ENCODE peak calls at places on chromosomes 3 and 15, in eight cellular contexts. L is HCT116, Z is endothelial cell of umbilical vein, C is hepatocyte, N is neural progenitor cell, X is GM23338, I is fibroblast of lung, V is GM23248. A is an unnamed sample. For H3K79me2, the result is how much of the 10 kb centered on the place peaks cover.

GRCh38 chr3:129934234-129935123 is 40.0 kb upstream of the TRH start:
- DNase-seq in L (peak), Z (peak), C (peak), N (peak), X (peak), I (no peak), V (peak), A (no peak)

GRCh38 chr3:126746395-126747177 is 42.5 kb downstream of the CHCHD6 start:
- DNase-seq in L (peak), Z (peak), C (peak), N (no peak), X (no peak), I (peak), V (peak), A (peak)

GRCh38 chr15:76345880-76346665 is 9.5 kb downstream of the ISL2 start:
- DNase-seq in L (no peak), Z (no peak), C (peak), N (peak), X (peak), I (no peak), V (peak), A (no peak)

GRCh38 chr3:197487911-197488391 is 67.8 kb downstream of the BDH1 start:
- DNase-seq in L (no peak), Z (peak), C (peak), N (no peak), X (no peak), I (peak), V (peak), A (peak)

GRCh38 chr15:96735621-96736020 is 405.1 kb downstream of the NR2F2 start:
- DNase-seq in L (no peak), Z (no peak), C (no peak), N (no peak), X (no peak), I (no peak), V (no peak), A (no peak)

GRCh38 chr3:55488398-55489055 is 1.4 kb upstream of the WNT5A start:
- DNase-seq in L (no peak), Z (peak), C (peak), N (peak), X (peak), I (peak), V (peak), A (peak)

GRCh38 chr15:28178290-28178689 is 79.2 kb upstream of the OCA2 start:
- DNase-seq in L (no peak), Z (no peak), C (no peak), N (no peak), X (no peak), I (no peak), V (no peak), A (no peak)

GRCh38 chr15:73908030-73908821 is 18.0 kb upstream of the LOXL1 start:
- DNase-seq in L (peak), Z (peak), C (peak), N (peak), X (peak), I (peak), V (peak), A (peak)

GRCh38 chr3:39447637-39448483 is 19.6 kb upstream of the MOBP start:
- DNase-seq in L (peak), Z (peak), C (peak), N (peak), X (peak), I (peak), V (peak), A (peak)

GRCh38 chr3:28860307-28860706 is 420.6 kb upstream of the RBMS3 start:
- DNase-seq in L (no peak), Z (no peak), C (no peak), N (no peak), X (no peak), I (peak), V (peak), A (no peak)

GRCh38 chr3:33637482-33637881 is 80.6 kb downstream of the CLASP2 start:
- DNase-seq in L (no peak), Z (no peak), C (no peak), N (no peak), X (no peak), I (no peak), V (no peak), A (no peak)

GRCh38 chr3:112688085-112688769 is 47.3 kb upstream of the CCDC80 start:
- DNase-seq in L (no peak), Z (no peak), C (no peak), N (no peak), X (no peak), I (peak), V (peak), A (no peak)

GRCh38 chr15:36161781-36162212 is 417.6 kb upstream of the CDIN1 start:
- DNase-seq in L (no peak), Z (no peak), C (peak), N (peak), X (peak), I (peak), V (peak), A (no peak)

GRCh38 chr3:25693238-25693637 is 28.5 kb upstream of the TOP2B start:
- DNase-seq in L (no peak), Z (no peak), C (no peak), N (no peak), X (no peak), I (no peak), V (no peak), A (no peak)

GRCh38 chr15:29268706-29269484 is 727 bp downstream of the NSMCE3 start:
- DNase-seq in L (no peak), Z (peak), C (peak), N (peak), X (peak), I (peak), V (peak), A (peak)

GRCh38 chr3:89851974-89852621 is 744.7 kb downstream of the EPHA3 start:
- DNase-seq in L (no peak), Z (no peak), C (peak), N (peak), X (peak), I (peak), V (peak), A (peak)

GRCh38 chr15:91099616-91100560 is at the start of gene SV2B:
- DNase-seq in L (no peak), Z (peak), C (peak), N (peak), X (peak), I (peak), V (peak), A (peak)

GRCh38 chr3:170802164-170803151 is 67.5 kb downstream of the RPL22L1 start:
- DNase-seq in L (no peak), Z (peak), C (peak), N (no peak), X (no peak), I (peak), V (peak), A (peak)

GRCh38 chr3:155065537-155065936 is 14.6 kb upstream of the MME start:
- DNase-seq in L (no peak), Z (peak), C (peak), N (no peak), X (no peak), I (peak), V (peak), A (peak)

GRCh38 chr3:152754303-152754702 is 80.6 kb upstream of the P2RY1 start:
- DNase-seq in L (no peak), Z (no peak), C (no peak), N (no peak), X (no peak), I (no peak), V (no peak), A (no peak)

GRCh38 chr3:62630664-62631063 is 244.6 kb downstream of the CADPS start:
- DNase-seq in L (no peak), Z (no peak), C (no peak), N (no peak), X (no peak), I (no peak), V (no peak), A (no peak)
- TF ChIP-seq EZH2 in L (no peak), Z (no peak), C (no peak), N (no peak), X (no peak), I (no peak), V (no peak), A (no peak)

DNA sequence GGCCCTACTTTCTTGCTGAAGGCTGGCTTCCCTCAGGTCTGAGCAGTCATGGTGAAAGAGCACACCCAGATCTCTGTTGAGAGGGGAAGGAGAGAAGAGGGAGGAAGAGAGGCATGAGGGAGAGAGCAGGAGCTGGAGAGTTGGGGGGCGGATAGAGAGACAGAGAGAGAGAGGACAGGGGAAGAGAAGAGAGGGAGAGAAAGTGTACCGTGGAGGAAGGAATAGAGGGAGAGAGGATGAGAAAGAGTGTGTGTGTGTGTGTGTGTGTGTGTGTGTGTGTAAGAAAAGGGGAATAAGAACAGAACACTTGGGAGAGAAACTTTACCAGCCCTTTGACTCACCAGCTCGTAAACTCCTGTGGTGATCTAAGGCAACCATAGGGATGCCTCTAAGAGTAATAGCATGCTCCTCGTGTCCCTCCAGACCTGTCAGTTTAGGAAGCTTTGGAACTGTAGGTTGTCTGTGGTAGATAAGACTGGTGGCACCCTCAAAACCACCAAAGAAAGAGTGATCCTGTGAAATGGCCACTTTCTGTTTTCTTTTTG is 18.1 kb downstream of the ZNF592 start:
- DNase-seq in L (no peak), Z (no peak), C (no peak), N (no peak), X (no peak), I (no peak), V (no peak), A (no peak)
- H3K79me2 ChIP-seq in L (half or more), Z (half or more), C (half or more), N (half or more), X (half or more), I (half or more), V (half or more), A (half or more)

DNA sequence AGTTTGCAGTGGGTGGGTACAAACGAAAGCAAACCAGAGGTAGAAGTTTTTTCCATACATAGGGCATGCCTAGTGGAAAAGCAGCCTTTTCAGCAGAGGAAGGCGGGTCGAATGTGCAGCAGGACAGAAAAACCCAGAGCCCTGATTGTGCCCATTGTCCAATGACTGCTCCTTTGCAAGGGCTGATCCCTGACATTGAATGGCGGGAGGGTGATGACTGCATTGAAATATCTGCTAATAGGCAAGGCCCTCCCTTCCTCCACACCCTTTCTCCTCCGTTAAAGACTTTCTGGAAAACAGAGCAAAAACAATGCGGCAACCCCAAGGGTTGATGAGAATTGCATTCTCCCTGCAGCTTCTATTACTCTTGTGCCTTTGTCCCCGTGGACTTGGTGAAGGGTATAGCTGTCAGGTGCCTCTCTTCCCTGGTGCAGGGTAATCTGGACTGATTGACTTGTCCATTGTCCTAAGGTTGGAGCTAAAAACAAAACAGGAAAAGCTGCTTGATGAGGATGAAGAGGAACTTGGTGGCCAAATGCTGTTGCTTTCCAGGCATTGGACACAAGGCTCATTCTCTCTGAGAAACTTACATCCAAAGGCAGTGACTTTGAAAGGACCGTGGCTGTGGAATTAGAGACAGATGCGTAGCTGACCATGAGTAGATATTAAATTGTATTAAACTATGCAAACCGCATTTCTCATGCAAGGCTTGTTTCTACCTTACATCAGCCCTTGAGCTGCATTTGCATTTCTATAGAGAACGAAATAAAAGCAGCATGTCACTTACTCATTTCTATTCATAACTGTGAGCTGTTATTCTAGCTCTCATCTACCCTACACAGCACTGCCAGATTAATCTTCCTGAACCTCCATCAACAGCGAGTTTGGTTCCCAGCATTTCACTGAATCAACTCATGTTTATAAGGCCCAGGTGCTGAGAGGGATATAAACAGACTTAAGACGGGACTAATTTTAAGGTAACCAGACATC is 72.0 kb downstream of the THSD4 start:
- DNase-seq in L (no peak), Z (no peak), C (no peak), N (peak), X (no peak), I (peak), V (no peak), A (peak)
- H3K4me3 ChIP-seq in L (no peak), Z (no peak), C (no peak), N (no peak), X (no peak), I (no peak), V (no peak), A (no peak)

GRCh38 chr3:17372811-17373210 is 369.6 kb downstream of the TBC1D5 start:
- DNase-seq in L (no peak), Z (peak), C (no peak), N (no peak), X (no peak), I (peak), V (peak), A (peak)

GRCh38 chr3:17372362-17372761 is 370.1 kb downstream of the TBC1D5 start:
- DNase-seq in L (no peak), Z (no peak), C (no peak), N (no peak), X (no peak), I (no peak), V (no peak), A (no peak)

GRCh38 chr3:17369973-17370372 is 372.5 kb downstream of the TBC1D5 start:
- DNase-seq in L (no peak), Z (no peak), C (no peak), N (no peak), X (no peak), I (no peak), V (no peak), A (no peak)

DNA sequence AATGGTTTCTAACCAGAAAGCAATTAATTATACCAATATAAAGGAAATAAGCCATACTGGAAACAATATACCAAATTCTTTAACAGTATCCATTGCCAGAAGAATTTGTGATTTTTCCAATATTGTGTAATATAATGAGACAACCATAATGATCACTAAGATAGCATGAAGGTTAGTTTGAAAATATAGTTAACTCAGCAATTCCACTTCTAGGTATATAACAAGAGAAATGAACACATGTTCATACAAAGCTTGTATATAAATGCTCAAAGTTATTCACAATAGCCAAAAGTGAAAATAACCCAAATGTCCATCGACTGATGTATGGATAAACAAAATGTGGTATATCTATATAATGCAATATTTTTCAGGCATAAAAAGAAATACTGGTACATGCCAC is 369.1 kb downstream of the TBC1D5 start:
- DNase-seq in L (no peak), Z (no peak), C (no peak), N (no peak), X (no peak), I (no peak), V (no peak), A (no peak)
- TF ChIP-seq EZH2 in L (no peak), Z (no peak), C (no peak), N (no peak), X (no peak), I (no peak), V (no peak), A (no peak)

GRCh38 chr3:57791245-57791644 is 35.1 kb downstream of the SLMAP start:
- DNase-seq in L (no peak), Z (peak), C (no peak), N (no peak), X (no peak), I (no peak), V (no peak), A (no peak)
- H3K79me2 ChIP-seq in L (half or more), Z (half or more), C (half or more), N (half or more), X (half or more), I (under half), V (half or more), A (half or more)

DNA sequence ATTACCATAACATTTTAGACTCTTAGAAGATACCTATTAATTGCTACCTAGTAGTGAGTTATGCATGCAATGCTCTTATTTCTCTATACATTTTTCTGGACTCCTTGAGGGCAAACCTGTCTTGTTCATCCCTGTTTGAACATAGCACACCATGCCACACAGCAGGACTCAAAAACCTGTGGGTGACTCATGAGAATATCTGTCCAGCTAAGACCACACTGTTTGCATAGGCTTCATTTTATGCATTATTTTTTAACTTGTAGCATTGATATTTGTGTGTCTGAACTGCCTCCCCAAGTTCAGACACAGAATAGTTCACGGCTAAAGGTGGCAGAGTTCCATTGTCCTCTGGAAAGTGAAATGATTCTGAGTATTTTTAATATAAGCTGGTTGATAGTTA is 1.8 kb downstream of the LMCD1 start:
- DNase-seq in L (no peak), Z (peak), C (no peak), N (no peak), X (no peak), I (peak), V (peak), A (no peak)
- H3K4me3 ChIP-seq in L (no peak), Z (no peak), C (peak), N (no peak), X (peak), I (peak), V (peak), A (peak)

GRCh38 chr15:65374334-65374733 is 3.5 kb downstream of the IGDCC3 start:
- DNase-seq in L (no peak), Z (no peak), C (no peak), N (no peak), X (no peak), I (no peak), V (no peak), A (no peak)

GRCh38 chr15:65376767-65377104 is 1.1 kb downstream of the IGDCC3 start:
- DNase-seq in L (no peak), Z (peak), C (peak), N (no peak), X (peak), I (no peak), V (peak), A (no peak)

GRCh38 chr15:65374831-65375401 is 2.9 kb downstream of the IGDCC3 start:
- DNase-seq in L (no peak), Z (no peak), C (no peak), N (peak), X (no peak), I (peak), V (no peak), A (no peak)

GRCh38 chr15:65377105-65377975 is 462 bp downstream of the IGDCC3 start:
- DNase-seq in L (no peak), Z (peak), C (peak), N (peak), X (peak), I (peak), V (peak), A (peak)

GRCh38 chr15:65375871-65376552 is 1.8 kb downstream of the IGDCC3 start:
- DNase-seq in L (no peak), Z (no peak), C (no peak), N (peak), X (no peak), I (no peak), V (no peak), A (no peak)
- TF ChIP-seq EZH2 in L (no peak), Z (no peak), C (no peak), N (no peak), X (no peak), I (no peak), V (peak), A (no peak)